ENCODE peak calls at places on chromosomes 12 and 14, in five cellular contexts. C is NAMALWA; L is activated CD4-positive, alpha-beta T cell treated with anti-CD3 and anti-CD28 coated beads, Interleukin-2, amount 50 U/mL, for 1 hour; W is effector CD8-positive, alpha-beta T cell; V is head of caudate nucleus. I is an unnamed sample.

GRCh38 chr12:12561305-12562015 is 1.2 kb downstream of the DUSP16 start:
- DNase-seq in C (peak; percentile 61), L (peak; percentile 49), W (peak; percentile 16), V (peak; percentile 61), I (peak; percentile 47)

GRCh38 chr12:95848575-95849388 is 10.0 kb upstream of the SNRPF start:
- DNase-seq in C (peak; percentile 59), L (no peak), W (no peak), V (no peak), I (peak; percentile 37)

GRCh38 chr12:88247241-88247643 is 105.1 kb downstream of the TMTC3 start:
- DNase-seq in C (no peak), L (no peak), W (no peak), V (no peak), I (peak; percentile 89)

GRCh38 chr12:122849352-122850047 is 14.2 kb downstream of the HIP1R start:
- DNase-seq in C (no peak), L (no peak), W (no peak), V (peak; percentile 82), I (no peak)

GRCh38 chr14:20436363-20436755 is 393 bp upstream of the KLHL33 start:
- DNase-seq in C (no peak), L (no peak), W (no peak), V (no peak), I (peak; percentile 52)

GRCh38 chr14:101721951-101722661 is 39.4 kb upstream of the PPP2R5C start:
- DNase-seq in C (peak; percentile 26), L (peak; percentile 73), W (peak; percentile 52), V (no peak), I (peak; percentile 90)

GRCh38 chr12:94721173-94721572 is 70.8 kb upstream of the TMCC3 start:
- DNase-seq in C (peak; percentile 75), L (no peak), W (no peak), V (no peak), I (no peak)

GRCh38 chr14:34682787-34683321 is 31.5 kb downstream of the CFL2 start:
- DNase-seq in C (no peak), L (no peak), W (no peak), V (no peak), I (peak; percentile 16)

GRCh38 chr12:64475518-64475917 is 23.6 kb downstream of the TBK1 start:
- DNase-seq in C (no peak), L (no peak), W (no peak), V (no peak), I (no peak)

GRCh38 chr12:18158774-18159557 is 69.0 kb upstream of the RERGL start:
- DNase-seq in C (peak; percentile 86), L (peak; percentile 0), W (no peak), V (no peak), I (peak; percentile 39)

GRCh38 chr12:64318605-64319004 is 72.0 kb downstream of the C12orf56 start:
- DNase-seq in C (no peak), L (no peak), W (no peak), V (no peak), I (peak; percentile 3)

GRCh38 chr14:105745433-105746123 is 219.2 kb downstream of the TMEM121 start:
- DNase-seq in C (no peak), L (no peak), W (no peak), V (no peak), I (no peak)

GRCh38 chr14:68694516-68695235 is 98.2 kb downstream of the ZFP36L1 start:
- DNase-seq in C (no peak), L (no peak), W (no peak), V (no peak), I (peak; percentile 72)

GRCh38 chr12:75781532-75782046 is 250.0 kb downstream of the PHLDA1 start:
- DNase-seq in C (no peak), L (no peak), W (no peak), V (no peak), I (peak; percentile 90)

GRCh38 chr12:122851820-122852219 is 16.6 kb downstream of the HIP1R start:
- DNase-seq in C (no peak), L (no peak), W (no peak), V (no peak), I (peak; percentile 82)

GRCh38 chr14:37413504-37414003 is 181.5 kb downstream of the FOXA1 start:
- DNase-seq in C (no peak), L (no peak), W (no peak), V (no peak), I (no peak)

I was measured in RPMI7951.